ENCODE peak calls at places on chromosomes 1 and 21, in eight cellular contexts. P, S, A, Z, O, Y, F and G are unnamed samples.

GRCh38 chr1:111973150-111973549 is 16.3 kb downstream of the KCND3 start:
- DNase-seq in P (no peak), S (no peak), A (no peak), Z (no peak), O (no peak), Y (no peak), F (no peak), G (no peak)

GRCh38 chr1:156896490-156897033 is 3.0 kb downstream of the PEAR1 start:
- DNase-seq in P (no peak), S (no peak), A (peak), Z (peak), O (peak), Y (peak), F (peak), G (peak)

GRCh38 chr1:208654241-208654640 is 410.1 kb upstream of the PLXNA2 start:
- DNase-seq in P (no peak), S (no peak), A (peak), Z (peak), O (no peak), Y (no peak), F (peak), G (peak)

GRCh38 chr1:151326619-151327222 is 495 bp downstream of the PI4KB start:
- DNase-seq in P (peak), S (peak), A (peak), Z (no peak), O (no peak), Y (no peak), F (no peak), G (peak)

GRCh38 chr1:234884701-234885100 is 243.9 kb downstream of the TOMM20 start:
- DNase-seq in P (no peak), S (no peak), A (no peak), Z (no peak), O (no peak), Y (no peak), F (no peak), G (no peak)

GRCh38 chr1:23793018-23793781 is 2.3 kb downstream of the LYPLA2 start:
- DNase-seq in P (peak), S (no peak), A (peak), Z (no peak), O (no peak), Y (no peak), F (peak), G (peak)

GRCh38 chr1:74502432-74502831 is 10.0 kb downstream of the LRRC53 start:
- DNase-seq in P (no peak), S (no peak), A (peak), Z (no peak), O (peak), Y (no peak), F (peak), G (peak)

GRCh38 chr1:177959793-177960515 is 9.9 kb downstream of the SEC16B start:
- DNase-seq in P (peak), S (no peak), A (peak), Z (peak), O (no peak), Y (no peak), F (peak), G (peak)

GRCh38 chr21:31945576-31945975 is 72.8 kb downstream of the HUNK start:
- DNase-seq in P (no peak), S (no peak), A (no peak), Z (peak), O (no peak), Y (peak), F (peak), G (no peak)

GRCh38 chr1:184416476-184416875 is 29.6 kb downstream of the C1orf21 start:
- DNase-seq in P (no peak), S (no peak), A (peak), Z (no peak), O (no peak), Y (no peak), F (no peak), G (peak)

GRCh38 chr1:168145184-168146159 is 8.7 kb upstream of the GPR161 start:
- DNase-seq in P (peak), S (peak), A (peak), Z (peak), O (peak), Y (peak), F (peak), G (peak)

GRCh38 chr1:101235241-101235695 is 1.6 kb upstream of the S1PR1 start:
- DNase-seq in P (no peak), S (peak), A (no peak), Z (no peak), O (no peak), Y (no peak), F (no peak), G (no peak)

GRCh38 chr1:189021577-189021976 is 1456.1 kb downstream of the BRINP3 start:
- DNase-seq in P (no peak), S (no peak), A (peak), Z (no peak), O (no peak), Y (no peak), F (no peak), G (no peak)

GRCh38 chr1:166814611-166815010 is 24.7 kb upstream of the POGK start:
- DNase-seq in P (no peak), S (no peak), A (no peak), Z (no peak), O (no peak), Y (peak), F (no peak), G (peak)

GRCh38 chr1:201264554-201264953 is 18.8 kb upstream of the PKP1 start:
- DNase-seq in P (no peak), S (no peak), A (no peak), Z (no peak), O (no peak), Y (no peak), F (no peak), G (no peak)

GRCh38 chr1:202200112-202200548 is 6.5 kb downstream of the LGR6 start:
- DNase-seq in P (peak), S (no peak), A (peak), Z (no peak), O (peak), Y (no peak), F (no peak), G (peak)